ENCODE peak calls at places on chromosomes 11 and 22, in five cellular contexts. U, S, K, T and V are unnamed samples.

GRCh38 chr11:129528296-129528695 is 152.6 kb downstream of the BARX2 start:
- DNase-seq in S (no peak), U (no peak), K (no peak), T (no peak), V (no peak)

GRCh38 chr22:45770506-45770905 is 98.9 kb downstream of the ATXN10 start:
- DNase-seq in S (no peak), K (no peak), U (no peak), T (no peak), V (no peak)

GRCh38 chr11:17382046-17382728 is 6.3 kb downstream of the KCNJ11 start:
- DNase-seq in T (peak), U (no peak), K (no peak), S (no peak), V (no peak)

GRCh38 chr22:35905894-35906293 is 122.7 kb downstream of the RBFOX2 start:
- DNase-seq in T (no peak), K (no peak), U (no peak), S (no peak), V (no peak)

GRCh38 chr11:27904358-27905055 is 203.4 kb downstream of the KIF18A start:
- DNase-seq in S (no peak), U (no peak), K (peak), T (peak), V (no peak)

GRCh38 chr11:65643971-65644370 is 6.1 kb downstream of the SIPA1 start:
- DNase-seq in U (no peak), T (no peak), S (no peak), K (no peak), V (no peak)

GRCh38 chr11:457071-457760 is 7.1 kb downstream of the PTDSS2 start:
- DNase-seq in K (no peak), U (no peak), S (no peak), T (no peak), V (no peak)

GRCh38 chr22:46910624-46911023 is 148.2 kb downstream of the TBC1D22A start:
- DNase-seq in S (no peak), U (no peak), T (no peak), K (no peak), V (no peak)

GRCh38 chr11:80958966-80959365 is 1518.1 kb upstream of the TENM4 start:
- DNase-seq in U (no peak), T (no peak), S (no peak), K (peak), V (no peak)

GRCh38 chr22:26404851-26405357 is 24.2 kb upstream of the ASPHD2 start:
- DNase-seq in S (no peak), K (no peak), U (no peak), T (no peak), V (no peak)

GRCh38 chr22:49659924-49660315 is 167.8 kb downstream of the BRD1 start:
- DNase-seq in U (no peak), S (no peak), K (no peak), T (no peak), V (no peak)

GRCh38 chr11:35390737-35391682 is 28.3 kb downstream of the SLC1A2 start:
- DNase-seq in S (no peak), U (no peak), T (peak), K (peak), V (no peak)

GRCh38 chr22:39622881-39623367 is 52.4 kb downstream of the CACNA1I start:
- DNase-seq in K (no peak), S (peak), T (no peak), U (no peak), V (no peak)

GRCh38 chr11:84022221-84022620 is 736.1 kb upstream of the CCDC90B start:
- DNase-seq in U (no peak), K (no peak), T (no peak), S (no peak), V (no peak)

GRCh38 chr11:68150029-68150428 is 28.8 kb upstream of the CHKA start:
- DNase-seq in S (no peak), T (no peak), U (no peak), K (no peak), V (no peak)

GRCh38 chr22:44543781-44544181 is 45.7 kb upstream of the RTL6 start:
- DNase-seq in S (no peak), U (no peak), T (no peak), K (no peak), V (peak)

GRCh38 chr11:95924414-95924760 is 480 bp upstream of the MTMR2 start:
- DNase-seq in K (no peak), U (no peak), S (no peak), T (peak), V (no peak)

GRCh38 chr11:78380615-78381029 is 37.0 kb downstream of the GAB2 start:
- DNase-seq in T (no peak), K (peak), U (no peak), S (no peak), V (no peak)